ENCODE peak calls at places on chromosomes 6 and 20, in ten cellular contexts. C is esophagus muscularis mucosa; J is fibroblast of lung; U is CD8-positive, alpha-beta T cell; P is HepG2; D is ovary; E is PC-3; O is Peyer's patch; K is prostate gland; N is stomach. L is an unnamed sample.

GRCh38 chr6:63509652-63510352 is 62.5 kb upstream of the LOC128125822 start:
- DNase-seq in C (no peak), J (peak; percentile 62), U (no peak), P (peak; percentile 99), D (peak; percentile 84), E (no peak), O (no peak), K (peak; percentile 22), N (peak; percentile 92), L (no peak)

GRCh38 chr6:142744836-142745235 is 200.1 kb downstream of the HIVEP2 start:
- DNase-seq in C (no peak), J (no peak), U (no peak), P (no peak), D (no peak), E (peak; percentile 7), O (no peak), K (no peak), N (no peak), L (no peak)

GRCh38 chr20:59299961-59300340 is 460 bp upstream of the EDN3 start:
- DNase-seq in C (no peak), J (no peak), U (no peak), P (no peak), D (no peak), E (no peak), O (no peak), K (peak; percentile 29), N (no peak), L (no peak)

GRCh38 chr6:2101213-2101612 is 144.2 kb downstream of the GMDS start:
- DNase-seq in C (no peak), J (no peak), U (no peak), P (no peak), D (no peak), E (no peak), O (no peak), K (no peak), N (no peak), L (no peak)

GRCh38 chr6:43993881-43994523 is 133.2 kb downstream of the MRPL14 start:
- DNase-seq in C (no peak), J (no peak), U (no peak), P (no peak), D (no peak), E (peak; percentile 55), O (no peak), K (no peak), N (no peak), L (no peak)

GRCh38 chr20:53914091-53914860 is 156.1 kb downstream of the BCAS1 start:
- DNase-seq in C (no peak), J (no peak), U (no peak), P (no peak), D (no peak), E (peak; percentile 58), O (no peak), K (no peak), N (no peak), L (no peak)

GRCh38 chr6:135853227-135853626 is 1.7 kb downstream of the PDE7B start:
- DNase-seq in C (no peak), J (peak; percentile 44), U (no peak), P (no peak), D (no peak), E (no peak), O (no peak), K (no peak), N (no peak), L (no peak)

GRCh38 chr6:75117701-75118100 is 88.2 kb downstream of the COL12A1 start:
- DNase-seq in C (no peak), J (peak; percentile 28), U (no peak), P (no peak), D (no peak), E (no peak), O (no peak), K (no peak), N (no peak), L (no peak)

GRCh38 chr6:8707956-8708772 is 272.8 kb upstream of the SLC35B3 start:
- DNase-seq in C (no peak), J (peak; percentile 31), U (no peak), P (peak; percentile 27), D (no peak), E (peak; percentile 62), O (no peak), K (peak; percentile 81), N (peak; percentile 49), L (no peak)

GRCh38 chr6:57085441-57085840 is 4.5 kb upstream of the ZNF451 start:
- DNase-seq in C (no peak), J (no peak), U (no peak), P (no peak), D (no peak), E (no peak), O (no peak), K (no peak), N (no peak), L (no peak)

GRCh38 chr6:105593805-105594231 is 190.9 kb upstream of the PREP start:
- DNase-seq in C (no peak), J (peak; percentile 19), U (no peak), P (no peak), D (no peak), E (no peak), O (no peak), K (peak; percentile 53), N (no peak), L (no peak)

GRCh38 chr6:24658573-24659511 is 7.9 kb downstream of the TDP2 start:
- DNase-seq in C (no peak), J (peak; percentile 89), U (no peak), P (no peak), D (no peak), E (peak; percentile 53), O (no peak), K (no peak), N (no peak), L (no peak)

GRCh38 chr6:104566411-104566810 is 293.3 kb downstream of the HACE1 start:
- DNase-seq in C (no peak), J (no peak), U (no peak), P (no peak), D (no peak), E (peak; percentile 74), O (no peak), K (no peak), N (no peak), L (no peak)

GRCh38 chr6:91719414-91719813 is 1132.5 kb upstream of the MAP3K7 start:
- DNase-seq in C (no peak), J (no peak), U (no peak), P (no peak), D (no peak), E (no peak), O (no peak), K (no peak), N (no peak), L (no peak)

GRCh38 chr20:3383878-3384495 is 23.5 kb downstream of the DNAAF9 start:
- DNase-seq in C (no peak), J (no peak), U (no peak), P (no peak), D (no peak), E (no peak), O (no peak), K (no peak), N (no peak), L (no peak)
- H3K4me1 ChIP-seq in C (peaks cover 11% of the 10 kb centered on the region), J (no peaks in the 10 kb centered on the region), U (no peaks in the 10 kb centered on the region), P (peaks cover 2% of the 10 kb centered on the region), D (peaks cover 3% of the 10 kb centered on the region), E (no peaks in the 10 kb centered on the region), O (no peaks in the 10 kb centered on the region), K (no peaks in the 10 kb centered on the region), N (no peaks in the 10 kb centered on the region), L (no peaks in the 10 kb centered on the region)

DNA sequence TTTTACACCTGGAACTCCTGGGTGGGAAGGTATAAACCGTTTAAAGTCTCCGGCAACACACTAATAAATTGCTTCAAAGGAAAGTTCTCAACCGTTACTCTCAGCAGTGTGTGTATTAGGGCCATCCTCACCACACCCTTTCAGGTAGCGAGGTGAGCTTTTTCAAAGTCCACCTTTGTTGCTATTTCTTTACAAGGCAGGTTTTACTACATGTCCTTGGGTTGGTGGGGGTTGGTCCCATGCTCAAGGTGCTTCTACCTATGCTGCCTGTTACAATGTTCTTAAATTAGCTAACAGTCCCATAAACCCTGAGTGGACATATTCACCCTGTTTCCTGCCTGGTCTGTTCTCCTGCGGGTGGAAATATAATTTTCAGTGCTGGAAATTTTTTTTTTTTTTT is 13.2 kb upstream of the OSER1 start:
- DNase-seq in C (no peak), J (no peak), U (no peak), P (no peak), D (no peak), E (no peak), O (no peak), K (no peak), N (no peak), L (no peak)
- H3K27ac ChIP-seq in C (no peak overlapping the region), J (no peak overlapping the region), U (no peak overlapping the region), P (no peak overlapping the region), D (no peak overlapping the region), E (no peak overlapping the region), O (no peak overlapping the region), K (no peak overlapping the region), N (no peak overlapping the region), L (no peak overlapping the region)

GRCh38 chr20:46118481-46119020 is 437 bp downstream of the CD40 start:
- DNase-seq in C (no peak), J (no peak), U (no peak), P (no peak), D (peak; percentile 46), E (no peak), O (peak; percentile 66), K (peak; percentile 35), N (peak; percentile 28), L (no peak)
- TF ChIP-seq CTCF in C (no peak), J (no peak), U (no peak), P (no peak), D (no peak), E (no peak), O (no peak), K (no peak), N (no peak), L (no peak)

GRCh38 chr6:26394289-26394688 is 7.8 kb upstream of the BTN3A1 start:
- DNase-seq in C (no peak), J (peak; percentile 76), U (no peak), P (peak; percentile 42), D (no peak), E (peak; percentile 92), O (no peak), K (no peak), N (peak; percentile 27), L (no peak)
- H3K4me1 ChIP-seq in C (no peaks in the 10 kb centered on the region), J (peaks cover 2% of the 10 kb centered on the region), U (no peaks in the 10 kb centered on the region), P (peaks cover 42% of the 10 kb centered on the region), D (peaks cover 1% of the 10 kb centered on the region), E (peaks cover 14% of the 10 kb centered on the region), O (peaks cover 7% of the 10 kb centered on the region), K (no peaks in the 10 kb centered on the region), N (no peaks in the 10 kb centered on the region), L (peaks cover 6% of the 10 kb centered on the region)

GRCh38 chr6:108896111-108896661 is 48.0 kb downstream of the ARMC2 start:
- DNase-seq in C (no peak), J (peak; percentile 92), U (no peak), P (no peak), D (no peak), E (peak; percentile 38), O (no peak), K (no peak), N (no peak), L (no peak)
- H3K27ac ChIP-seq in C (peak overlapping the region; percentile 47), J (peak overlapping the region; percentile 74), U (no peak overlapping the region), P (no peak overlapping the region), D (no peak overlapping the region), E (no peak overlapping the region), O (peak overlapping the region; percentile 55), K (no peak overlapping the region), N (peak overlapping the region; percentile 77), L (peak overlapping the region; percentile 66)